ENCODE peak calls at places on chromosome 21, in ten cellular contexts. J, C, O, K, A, S, P, G, B and W are unnamed samples.

GRCh38 chr21:29238967-29239289 is 59.8 kb upstream of the BACH1 start:
- DNase-seq in J (peak; percentile 66), A (no peak), G (no peak), C (no peak), K (no peak), B (no peak), O (no peak), P (no peak), S (no peak), W (no peak)

GRCh38 chr21:43905726-43906455 is 40.9 kb downstream of the AGPAT3 start:
- DNase-seq in S (no peak), O (no peak), C (no peak), P (no peak), G (no peak), K (no peak), J (no peak), B (no peak), A (no peak), W (no peak)

GRCh38 chr21:27819299-27819698 is 852.4 kb upstream of the ADAMTS5 start:
- DNase-seq in B (no peak), S (no peak), A (no peak), G (no peak), J (no peak), C (no peak), P (no peak), K (no peak), O (no peak), W (no peak)

GRCh38 chr21:45455321-45456013 is 50.5 kb downstream of the COL18A1 start:
- DNase-seq in S (no peak), J (peak; percentile 61), K (no peak), A (no peak), P (peak; percentile 64), C (peak; percentile 47), O (peak; percentile 84), G (no peak), B (no peak), W (peak; percentile 26)

GRCh38 chr21:27315373-27315772 is 348.5 kb upstream of the ADAMTS5 start:
- DNase-seq in P (no peak), K (no peak), G (no peak), O (no peak), B (no peak), A (no peak), C (no peak), J (no peak), S (no peak), W (no peak)

GRCh38 chr21:17427831-17428483 is 84.9 kb upstream of the CXADR start:
- DNase-seq in J (no peak), G (no peak), P (no peak), A (no peak), K (no peak), C (no peak), B (no peak), O (no peak), S (no peak), W (no peak)

GRCh38 chr21:45607922-45608295 is 35.6 kb upstream of the PCBP3 start:
- DNase-seq in P (no peak), B (no peak), C (no peak), S (no peak), G (no peak), O (no peak), K (no peak), J (no peak), A (no peak), W (no peak)

GRCh38 chr21:15592271-15592860 is 137.4 kb upstream of the USP25 start:
- DNase-seq in A (no peak), S (no peak), K (no peak), C (no peak), B (no peak), J (peak; percentile 71), G (no peak), P (no peak), O (no peak), W (peak; percentile 37)

GRCh38 chr21:15774590-15774989 is 44.8 kb downstream of the USP25 start:
- DNase-seq in B (no peak), K (no peak), C (no peak), G (no peak), S (no peak), O (no peak), A (no peak), P (no peak), J (peak; percentile 84), W (no peak)

GRCh38 chr21:41133896-41134522 is 34.0 kb upstream of the BACE2 start:
- DNase-seq in O (no peak), C (no peak), J (peak; percentile 52), G (no peak), P (no peak), K (no peak), S (no peak), A (no peak), B (no peak), W (no peak)

GRCh38 chr21:39083377-39084008 is 99.8 kb downstream of the PSMG1 start:
- DNase-seq in P (no peak), G (no peak), K (no peak), B (peak; percentile 41), O (no peak), S (peak; percentile 87), A (peak; percentile 56), J (peak; percentile 56), C (no peak), W (peak; percentile 79)

GRCh38 chr21:17578162-17578561 is 34.5 kb downstream of the BTG3 start:
- DNase-seq in C (no peak), P (no peak), G (no peak), A (no peak), S (no peak), J (no peak), K (no peak), O (no peak), B (no peak), W (no peak)

GRCh38 chr21:15029077-15029476 is 35.7 kb downstream of the NRIP1 start:
- DNase-seq in O (no peak), B (no peak), A (no peak), C (no peak), S (no peak), G (no peak), K (no peak), P (no peak), J (no peak), W (no peak)

GRCh38 chr21:45288441-45288841 is 746 bp upstream of the POFUT2 start:
- DNase-seq in B (peak; percentile 30), P (no peak), S (no peak), C (peak; percentile 15), K (peak; percentile 25), A (no peak), G (no peak), O (peak; percentile 82), J (no peak), W (peak; percentile 55)

GRCh38 chr21:42118121-42118795 is 47.1 kb downstream of the UMODL1 start:
- DNase-seq in G (no peak), J (no peak), C (no peak), K (no peak), B (no peak), A (no peak), O (peak; percentile 31), P (peak; percentile 21), S (no peak), W (no peak)

GRCh38 chr21:33028271-33028670 is 2.5 kb downstream of the OLIG2 start:
- DNase-seq in K (no peak), S (no peak), O (no peak), B (no peak), G (no peak), P (no peak), C (no peak), J (no peak), A (no peak), W (no peak)

GRCh38 chr21:17089121-17089520 is 423.7 kb upstream of the CXADR start:
- DNase-seq in B (no peak), A (no peak), G (no peak), K (no peak), C (no peak), P (no peak), J (peak; percentile 60), O (no peak), S (no peak), W (no peak)

GRCh38 chr21:23016617-23017016 is 2018.4 kb downstream of the NCAM2 start:
- DNase-seq in C (peak; percentile 53), B (no peak), G (no peak), P (no peak), J (no peak), K (no peak), A (no peak), S (no peak), O (no peak), W (no peak)
- TF ChIP-seq CTCF in C (peak; percentile 79), B (no peak), G (no peak), P (no peak), J (no peak), K (no peak), A (no peak), S (no peak), O (no peak), W (no peak)

GRCh38 chr21:34571994-34572393 is 42.9 kb downstream of the RCAN1 start:
- DNase-seq in S (no peak), G (no peak), J (no peak), A (no peak), P (no peak), B (no peak), C (no peak), K (no peak), O (no peak), W (no peak)
- H3K9me3 ChIP-seq in S (no peaks in the 10 kb centered on the region), G (no peaks in the 10 kb centered on the region), J (no peaks in the 10 kb centered on the region), A (no peaks in the 10 kb centered on the region), P (no peaks in the 10 kb centered on the region), B (no peaks in the 10 kb centered on the region), C (no peaks in the 10 kb centered on the region), K (no peaks in the 10 kb centered on the region), O (no peaks in the 10 kb centered on the region), W (no peaks in the 10 kb centered on the region)

DNA sequence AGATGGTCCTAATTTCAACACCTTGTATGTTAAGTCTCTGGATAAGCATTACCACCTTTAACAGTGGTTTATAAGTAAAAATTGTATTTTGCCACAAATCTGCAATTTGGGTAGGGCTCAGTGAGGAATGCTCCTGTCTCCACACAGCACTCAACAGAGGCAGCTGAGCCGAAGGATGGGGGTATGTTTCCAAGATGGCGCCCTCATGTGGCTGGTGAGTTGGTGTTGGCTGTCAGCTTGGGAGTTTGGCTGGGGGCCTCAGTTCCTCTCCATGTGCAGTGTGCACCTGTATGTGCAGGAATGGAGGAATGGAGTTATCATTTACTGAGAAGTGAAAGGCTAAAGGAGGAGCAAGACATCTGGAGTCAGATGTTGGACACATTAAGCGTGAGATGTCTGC is 136.8 kb downstream of the GABPA start:
- DNase-seq in J (no peak), P (no peak), O (no peak), B (no peak), A (no peak), S (no peak), K (no peak), G (no peak), C (peak; percentile 23), W (no peak)
- TF ChIP-seq CTCF in J (no peak), P (no peak), O (no peak), B (no peak), A (no peak), S (no peak), K (no peak), G (no peak), C (peak; percentile 41), W (no peak)

DNA sequence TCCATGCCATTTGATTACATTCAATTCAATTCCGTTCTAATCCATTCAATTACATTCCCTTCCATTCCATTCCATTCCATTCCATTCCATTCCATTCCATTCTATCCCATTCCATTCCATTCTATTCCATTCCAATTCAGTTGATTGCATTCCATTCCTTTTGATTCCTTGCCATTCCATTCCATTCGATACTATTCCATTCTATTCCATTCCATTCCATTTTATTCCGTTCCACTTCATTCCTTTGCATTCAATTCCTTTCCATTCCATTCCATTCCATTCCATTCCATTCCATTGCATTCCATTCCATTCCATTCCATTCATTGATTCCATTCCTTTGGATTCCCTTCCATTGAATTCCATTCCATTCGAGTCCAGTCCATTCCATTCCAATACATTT is 2574.0 kb upstream of the TPTE start:
- DNase-seq in C (no peak), P (no peak), B (no peak), O (no peak), J (no peak), S (no peak), K (no peak), G (no peak), A (no peak), W (no peak)
- H3K9me3 ChIP-seq in C (peaks cover 23% of the 10 kb centered on the region), P (peaks cover 88% of the 10 kb centered on the region), B (no peaks in the 10 kb centered on the region), O (peaks cover 4% of the 10 kb centered on the region), J (peaks cover 29% of the 10 kb centered on the region), S (peaks cover 49% of the 10 kb centered on the region), K (peaks cover 50% of the 10 kb centered on the region), G (peaks cover 100% of the 10 kb centered on the region), A (peaks cover 92% of the 10 kb centered on the region), W (peaks cover 66% of the 10 kb centered on the region)